ENCODE peak calls at places on chromosome 10, in nine cellular contexts. V is kidney epithelial cell; D is lower lobe of right lung; I is suprapubic skin; Q is CD4-positive, alpha-beta T cell; C is AG04450; O is H9; P is BJ; U is fibroblast of pulmonary artery. A is an unnamed sample.

GRCh38 chr10:125291841-125292240 is 131.5 kb upstream of the CTBP2 start:
- DNase-seq in V (no peak), D (no peak), I (no peak), Q (no peak), C (no peak), O (no peak), P (no peak), U (no peak), A (no peak)

GRCh38 chr10:104127411-104127810 is 5.4 kb downstream of the SFR1 start:
- DNase-seq in V (no peak), D (no peak), I (no peak), Q (no peak), C (no peak), O (peak), P (no peak), U (no peak), A (no peak)

GRCh38 chr10:19922236-19922963 is 106.2 kb downstream of the PLXDC2 start:
- DNase-seq in V (no peak), D (no peak), I (no peak), Q (no peak), C (peak), O (no peak), P (peak), U (peak), A (no peak)

GRCh38 chr10:31075434-31075833 is 43.8 kb upstream of the ZNF438 start:
- DNase-seq in V (peak), D (no peak), I (no peak), Q (no peak), C (peak), O (no peak), P (peak), U (peak), A (no peak)

GRCh38 chr10:11893749-11894278 is 70.7 kb downstream of the PROSER2 start:
- DNase-seq in V (no peak), D (no peak), I (no peak), Q (no peak), C (no peak), O (peak), P (no peak), U (no peak), A (no peak)

GRCh38 chr10:14586901-14587300 is 187.8 kb downstream of the FAM107B start:
- DNase-seq in V (no peak), D (no peak), I (no peak), Q (peak), C (no peak), O (peak), P (no peak), U (no peak), A (no peak)

GRCh38 chr10:78664929-78665525 is 403.7 kb upstream of the ZMIZ1 start:
- DNase-seq in V (no peak), D (no peak), I (no peak), Q (no peak), C (no peak), O (no peak), P (no peak), U (peak), A (no peak)

GRCh38 chr10:103578782-103579382 is 85.4 kb downstream of the NEURL1 start:
- DNase-seq in V (peak), D (no peak), I (no peak), Q (no peak), C (no peak), O (no peak), P (no peak), U (no peak), A (no peak)

GRCh38 chr10:110007171-110007700 is 548 bp upstream of the ADD3 start:
- DNase-seq in V (no peak), D (no peak), I (no peak), Q (no peak), C (no peak), O (no peak), P (no peak), U (no peak), A (no peak)

GRCh38 chr10:132319853-132320669 is 11.9 kb upstream of the LRRC27 start:
- DNase-seq in V (peak), D (no peak), I (peak), Q (no peak), C (peak), O (no peak), P (peak), U (peak), A (no peak)

GRCh38 chr10:14578060-14578952 is 196.4 kb downstream of the FAM107B start:
- DNase-seq in V (no peak), D (no peak), I (no peak), Q (no peak), C (no peak), O (peak), P (no peak), U (peak), A (no peak)

GRCh38 chr10:31940839-31941653 is 12.4 kb upstream of the ARHGAP12 start:
- DNase-seq in V (peak), D (no peak), I (peak), Q (no peak), C (peak), O (no peak), P (peak), U (peak), A (no peak)

GRCh38 chr10:88982360-88982759 is 8.2 kb upstream of the FAS start:
- DNase-seq in V (no peak), D (no peak), I (no peak), Q (no peak), C (no peak), O (no peak), P (no peak), U (no peak), A (no peak)

GRCh38 chr10:7085913-7086589 is 324.8 kb downstream of the SFMBT2 start:
- DNase-seq in V (no peak), D (no peak), I (no peak), Q (no peak), C (no peak), O (peak), P (no peak), U (peak), A (no peak)

GRCh38 chr10:113953505-113954272 is 90.0 kb upstream of the ADRB1 start:
- DNase-seq in V (no peak), D (no peak), I (no peak), Q (no peak), C (no peak), O (no peak), P (no peak), U (no peak), A (no peak)
- TF ChIP-seq CTCF in V (peak), D (no peak), I (no peak), Q (no peak), C (no peak), O (peak), P (peak), U (peak), A (no peak)

GRCh38 chr10:27030060-27030459 is 70.2 kb downstream of the ANKRD26 start:
- DNase-seq in V (no peak), D (no peak), I (no peak), Q (no peak), C (no peak), O (no peak), P (no peak), U (no peak), A (no peak)
- TF ChIP-seq CTCF in V (no peak), D (no peak), I (no peak), Q (no peak), C (no peak), O (no peak), P (no peak), U (no peak), A (no peak)

GRCh38 chr10:94407668-94408067 is 5.3 kb downstream of the TBC1D12 start:
- DNase-seq in V (no peak), D (no peak), I (no peak), Q (no peak), C (no peak), O (no peak), P (no peak), U (no peak), A (no peak)
- TF ChIP-seq CTCF in V (no peak), D (no peak), I (no peak), Q (no peak), C (no peak), O (no peak), P (no peak), U (no peak), A (no peak)

GRCh38 chr10:84201682-84202081 is 7.3 kb downstream of the CDHR1 start:
- DNase-seq in V (no peak), D (no peak), I (peak), Q (no peak), C (no peak), O (no peak), P (no peak), U (no peak), A (no peak)

GRCh38 chr10:84200537-84201243 is 6.4 kb downstream of the CDHR1 start:
- DNase-seq in V (no peak), D (no peak), I (no peak), Q (no peak), C (no peak), O (no peak), P (no peak), U (no peak), A (no peak)

GRCh38 chr10:84198206-84198915 is 4.0 kb downstream of the CDHR1 start:
- DNase-seq in V (no peak), D (no peak), I (no peak), Q (no peak), C (no peak), O (no peak), P (no peak), U (no peak), A (peak)

GRCh38 chr10:84202349-84202748 is 8.0 kb downstream of the CDHR1 start:
- DNase-seq in V (no peak), D (no peak), I (peak), Q (no peak), C (no peak), O (no peak), P (no peak), U (no peak), A (no peak)

DNA sequence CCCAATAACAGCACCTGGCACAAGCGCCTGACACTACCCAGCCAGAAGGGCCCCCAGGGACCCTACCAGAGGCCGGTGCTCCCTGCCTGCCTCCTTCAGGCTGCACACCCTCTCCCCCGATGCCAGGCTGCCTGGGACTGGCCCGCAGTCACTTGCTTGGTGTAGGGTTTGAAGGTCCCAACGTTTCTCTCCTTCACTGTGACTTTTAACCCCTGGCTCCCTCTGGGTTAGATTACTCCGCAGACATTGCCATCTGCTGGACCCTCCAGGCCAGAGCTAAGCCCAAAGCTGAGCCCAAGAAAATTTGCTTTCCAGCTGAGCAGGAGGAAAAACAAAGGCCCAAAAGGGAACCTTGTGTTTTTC is 6.9 kb downstream of the CDHR1 start:
- DNase-seq in V (no peak), D (no peak), I (peak), Q (no peak), C (no peak), O (no peak), P (no peak), U (no peak), A (no peak)
- TF ChIP-seq CTCF in V (no peak), D (no peak), I (no peak), Q (no peak), C (no peak), O (peak), P (no peak), U (no peak), A (peak)

GRCh38 chr10:74991435-74991834 is 120.0 kb upstream of the SAMD8 start:
- DNase-seq in V (no peak), D (no peak), I (no peak), Q (no peak), C (no peak), O (no peak), P (no peak), U (peak), A (no peak)
- TF ChIP-seq CTCF in V (peak), D (no peak), I (no peak), Q (peak), C (peak), O (peak), P (peak), U (peak), A (no peak)